ENCODE peak calls at places on chromosome 1, in five cellular contexts. G is fibroblast of lung, O is brain microvascular endothelial cell, H is ovary, J is stomach. Z is an unnamed sample.
A peak's percentile ranks its signal among the peaks of the same experiment; 100 is the strongest.

GRCh38 chr1:155071701-155072100 is 6.9 kb upstream of the EFNA3 start:
- DNase-seq in G (no peak), H (no peak), J (no peak), O (no peak), Z (no peak)

GRCh38 chr1:29515188-29515955 is 279.1 kb downstream of the PTPRU start:
- DNase-seq in H (no peak), O (no peak), G (no peak), J (peak; percentile 4), Z (no peak)

GRCh38 chr1:28110555-28110954 is 22.1 kb upstream of the EYA3 start:
- DNase-seq in J (no peak), H (no peak), O (peak; percentile 34), G (peak; percentile 44), Z (no peak)

GRCh38 chr1:31879981-31880608 is 58.1 kb downstream of the PTP4A2 start:
- DNase-seq in H (no peak), J (no peak), G (no peak), O (no peak), Z (no peak)

GRCh38 chr1:246117066-246117791 is 389.9 kb downstream of the SMYD3 start:
- DNase-seq in G (peak; percentile 50), H (no peak), O (peak; percentile 47), J (peak; percentile 31), Z (no peak)

GRCh38 chr1:97599447-97599846 is 321.4 kb downstream of the DPYD start:
- DNase-seq in O (no peak), J (no peak), G (no peak), H (no peak), Z (no peak)

GRCh38 chr1:99218572-99218971 is 45.7 kb upstream of the PLPPR4 start:
- DNase-seq in G (no peak), O (no peak), H (no peak), J (no peak), Z (no peak)

GRCh38 chr1:194512957-194513356 is 1326.5 kb upstream of the B3GALT2 start:
- DNase-seq in J (no peak), G (peak; percentile 28), H (no peak), O (no peak), Z (no peak)

GRCh38 chr1:117271129-117271528 is 60.4 kb upstream of the VTCN1 start:
- DNase-seq in O (no peak), J (no peak), G (no peak), H (no peak), Z (no peak)

GRCh38 chr1:117574206-117574835 is 31.5 kb upstream of the TENT5C start:
- DNase-seq in H (no peak), G (no peak), O (no peak), J (peak; percentile 37), Z (peak; percentile 32)

GRCh38 chr1:5423109-5423508 is 569.1 kb downstream of the NPHP4 start:
- DNase-seq in O (no peak), H (no peak), G (no peak), J (no peak), Z (peak; percentile 63)
- H3K27me3 ChIP-seq in O (no peaks in the 10 kb centered on the region), H (no peaks in the 10 kb centered on the region), G (no peaks in the 10 kb centered on the region), J (peaks cover 80% of the 10 kb centered on the region), Z (peaks cover 45% of the 10 kb centered on the region)

DNA sequence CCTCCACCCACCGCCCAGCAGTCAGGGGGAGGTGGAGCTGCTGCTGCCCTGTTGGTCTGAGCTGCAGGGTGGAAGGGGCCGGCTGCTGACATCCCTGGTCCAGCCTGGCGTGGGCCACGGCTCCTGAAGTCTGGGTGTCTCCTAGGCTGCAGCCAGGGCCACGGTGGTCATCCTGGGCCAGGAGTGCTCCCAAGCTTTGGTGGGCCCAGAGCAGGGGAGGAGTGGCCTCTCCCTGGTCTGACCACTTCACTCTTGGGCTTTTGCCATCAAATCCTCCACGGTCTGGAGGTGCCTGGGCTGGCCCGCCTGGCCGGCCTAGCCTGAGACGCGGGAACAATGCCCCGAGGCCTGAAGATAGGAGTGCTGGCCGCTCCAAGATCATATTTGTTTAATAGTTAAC is 5.8 kb downstream of the PRDM16 start:
- DNase-seq in G (peak; percentile 32), J (peak; percentile 77), O (no peak), H (no peak), Z (peak; percentile 79)
- H3K27me3 ChIP-seq in G (no peaks in the 10 kb centered on the region), J (peaks cover 91% of the 10 kb centered on the region), O (peaks cover 34% of the 10 kb centered on the region), H (no peaks in the 10 kb centered on the region), Z (peaks cover 56% of the 10 kb centered on the region)

GRCh38 chr1:92484171-92484471 is 2.6 kb downstream of the GFI1 start:
- DNase-seq in J (no peak), G (no peak), H (no peak), O (no peak), Z (no peak)
- H3K27me3 ChIP-seq in J (peaks cover 98% of the 10 kb centered on the region), G (peaks cover 85% of the 10 kb centered on the region), H (no peaks in the 10 kb centered on the region), O (peaks cover 58% of the 10 kb centered on the region), Z (peaks cover 95% of the 10 kb centered on the region)

GRCh38 chr1:53678507-53678906 is 60.5 kb downstream of the GLIS1 start:
- DNase-seq in J (no peak), O (no peak), H (no peak), G (no peak), Z (no peak)
- H3K27me3 ChIP-seq in J (peaks cover 23% of the 10 kb centered on the region), O (no peaks in the 10 kb centered on the region), H (no peaks in the 10 kb centered on the region), G (peaks cover 21% of the 10 kb centered on the region), Z (peaks cover 2% of the 10 kb centered on the region)

DNA sequence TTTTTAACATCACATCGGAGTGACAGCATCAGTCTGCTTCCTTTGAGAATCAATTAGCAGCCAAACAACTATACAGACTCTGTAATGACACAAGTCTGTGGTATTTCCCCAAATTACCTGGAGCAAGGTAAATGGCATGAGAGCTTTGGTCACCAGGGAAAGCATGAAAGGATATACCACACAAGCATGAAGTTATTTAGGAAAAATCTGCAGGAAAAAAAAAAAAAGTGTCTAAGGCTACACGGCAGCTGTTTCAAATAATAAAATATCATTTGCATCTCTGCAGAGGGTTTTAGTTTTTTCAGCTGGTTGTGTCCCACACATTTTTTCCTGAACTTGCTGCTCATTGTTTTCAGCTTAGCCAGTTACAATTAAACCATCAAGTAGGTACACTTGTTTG is 234.7 kb downstream of the TTLL7 start:
- DNase-seq in H (no peak), G (no peak), O (no peak), J (no peak), Z (no peak)
- H3K27me3 ChIP-seq in H (no peaks in the 10 kb centered on the region), G (no peaks in the 10 kb centered on the region), O (no peaks in the 10 kb centered on the region), J (no peaks in the 10 kb centered on the region), Z (no peaks in the 10 kb centered on the region)

DNA sequence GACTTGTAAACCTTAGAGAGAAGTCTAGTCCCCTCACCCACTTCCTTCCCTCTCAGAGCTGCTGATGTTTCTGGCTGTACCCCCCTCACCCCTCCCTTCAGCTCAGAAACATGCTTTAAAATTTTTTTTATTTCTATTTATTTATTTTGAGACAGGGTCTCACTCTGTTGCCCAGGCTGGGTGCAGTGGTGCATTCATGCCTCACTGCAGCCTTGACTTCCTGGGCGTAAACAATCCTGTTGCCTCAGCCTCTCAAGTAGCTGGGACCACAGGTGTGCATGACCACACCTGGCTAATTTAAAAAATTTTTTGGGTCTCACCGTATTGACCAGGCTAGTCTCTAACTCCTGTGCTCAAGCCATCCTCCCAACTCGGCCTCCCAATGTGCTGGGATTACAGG is 2.9 kb upstream of the WNT2B start:
- DNase-seq in J (no peak), G (no peak), H (no peak), O (no peak), Z (no peak)
- H3K27me3 ChIP-seq in J (peaks cover 98% of the 10 kb centered on the region), G (peaks cover 27% of the 10 kb centered on the region), H (no peaks in the 10 kb centered on the region), O (no peaks in the 10 kb centered on the region), Z (peaks cover 37% of the 10 kb centered on the region)

GRCh38 chr1:50123071-50123470 is 14.4 kb downstream of the ELAVL4 start:
- DNase-seq in O (no peak), G (no peak), H (no peak), J (no peak), Z (no peak)
- H3K27me3 ChIP-seq in O (no peaks in the 10 kb centered on the region), G (no peaks in the 10 kb centered on the region), H (no peaks in the 10 kb centered on the region), J (no peaks in the 10 kb centered on the region), Z (no peaks in the 10 kb centered on the region)

GRCh38 chr1:30687886-30688285 is 35.5 kb downstream of the MATN1 start:
- DNase-seq in H (no peak), G (no peak), O (no peak), J (no peak), Z (peak; percentile 27)

GRCh38 chr1:30685796-30686165 is 37.6 kb downstream of the MATN1 start:
- DNase-seq in J (no peak), O (no peak), H (no peak), G (no peak), Z (peak; percentile 57)

GRCh38 chr1:30684881-30685795 is 38.2 kb downstream of the MATN1 start:
- DNase-seq in O (no peak), H (no peak), J (peak; percentile 87), G (no peak), Z (peak; percentile 86)

GRCh38 chr1:30684259-30684658 is 39.1 kb downstream of the MATN1 start:
- DNase-seq in H (no peak), G (no peak), J (no peak), O (no peak), Z (peak; percentile 29)

GRCh38 chr1:30686236-30686635 is 37.1 kb downstream of the MATN1 start:
- DNase-seq in O (no peak), H (no peak), J (no peak), G (no peak), Z (peak; percentile 31)
- H3K27me3 ChIP-seq in O (peaks cover 38% of the 10 kb centered on the region), H (no peaks in the 10 kb centered on the region), J (peaks cover 75% of the 10 kb centered on the region), G (peaks cover 23% of the 10 kb centered on the region), Z (peaks cover 51% of the 10 kb centered on the region)

Z was measured in upper lobe of right lung.